ENCODE peak calls at places on chromosomes 4 and X, in four cellular contexts. M is H1, C is K562, U is WTC11. J is an unnamed sample.

GRCh38 chr4:56976283-56976877 is 1.0 kb downstream of the NOA1 start:
- DNase-seq in M (no peak), C (peak), U (no peak), J (no peak)

GRCh38 chr4:6324999-6325790 is 55.5 kb downstream of the WFS1 start:
- DNase-seq in M (no peak), C (no peak), U (no peak), J (no peak)

GRCh38 chr4:17276821-17277220 is 235.1 kb downstream of the QDPR start:
- DNase-seq in M (no peak), C (no peak), U (no peak), J (no peak)

GRCh38 chr4:92968556-92968955 is 664.8 kb downstream of the GRID2 start:
- DNase-seq in M (no peak), C (no peak), U (no peak), J (no peak)

GRCh38 chr4:131603705-131604104 is 1545.4 kb upstream of the PCDH10 start:
- DNase-seq in M (no peak), C (no peak), U (no peak), J (no peak)

GRCh38 chr4:67869580-67870190 is 14.1 kb downstream of the TMPRSS11D start:
- DNase-seq in M (no peak), C (no peak), U (no peak), J (no peak)

GRCh38 chr4:142222127-142222526 is 585.7 kb downstream of the IL15 start:
- DNase-seq in M (no peak), C (no peak), U (no peak), J (no peak)

GRCh38 chrX:118493653-118494297 is 1.8 kb upstream of the DOCK11 start:
- DNase-seq in M (no peak), C (peak), U (no peak), J (no peak)

GRCh38 chrX:21985332-21985777 is 44.8 kb downstream of the SMS start:
- DNase-seq in M (peak), C (peak), U (peak), J (peak)

GRCh38 chrX:102658551-102658950 is 7.3 kb downstream of the GPRASP1 start:
- DNase-seq in M (no peak), C (no peak), U (no peak), J (no peak)

GRCh38 chrX:63922221-63922620 is 137.2 kb upstream of the ARHGEF9 start:
- DNase-seq in M (no peak), C (no peak), U (no peak), J (no peak)

GRCh38 chrX:85573801-85574200 is 194.3 kb upstream of the POF1B start:
- DNase-seq in M (no peak), C (no peak), U (no peak), J (no peak)

GRCh38 chrX:51892921-51893745 is at the start of gene MAGED1:
- DNase-seq in M (peak), C (no peak), U (peak), J (peak)

GRCh38 chr4:127586922-127587571 is 45.7 kb upstream of the INTU start:
- DNase-seq in M (no peak), C (peak), U (peak), J (peak)

GRCh38 chr4:114488301-114488982 is 110.2 kb upstream of the UGT8 start:
- DNase-seq in M (no peak), C (no peak), U (no peak), J (no peak)

GRCh38 chr4:76373919-76374552 is 46.9 kb downstream of the CCDC158 start:
- DNase-seq in M (no peak), C (no peak), U (no peak), J (no peak)

GRCh38 chr4:168264903-168265302 is 53.6 kb downstream of the DDX60 start:
- DNase-seq in M (no peak), C (no peak), U (no peak), J (no peak)
- TF ChIP-seq TEAD4 in M (no peak), C (no peak), U (no peak), J (no peak)

GRCh38 chr4:101118641-101119040 is 228.7 kb downstream of the PPP3CA start:
- DNase-seq in M (no peak), C (no peak), U (no peak), J (no peak)

GRCh38 chr4:101115841-101116240 is 231.5 kb downstream of the PPP3CA start:
- DNase-seq in M (no peak), C (no peak), U (no peak), J (no peak)

GRCh38 chr4:101119141-101119540 is 228.2 kb downstream of the PPP3CA start:
- DNase-seq in M (no peak), C (no peak), U (no peak), J (no peak)

DNA sequence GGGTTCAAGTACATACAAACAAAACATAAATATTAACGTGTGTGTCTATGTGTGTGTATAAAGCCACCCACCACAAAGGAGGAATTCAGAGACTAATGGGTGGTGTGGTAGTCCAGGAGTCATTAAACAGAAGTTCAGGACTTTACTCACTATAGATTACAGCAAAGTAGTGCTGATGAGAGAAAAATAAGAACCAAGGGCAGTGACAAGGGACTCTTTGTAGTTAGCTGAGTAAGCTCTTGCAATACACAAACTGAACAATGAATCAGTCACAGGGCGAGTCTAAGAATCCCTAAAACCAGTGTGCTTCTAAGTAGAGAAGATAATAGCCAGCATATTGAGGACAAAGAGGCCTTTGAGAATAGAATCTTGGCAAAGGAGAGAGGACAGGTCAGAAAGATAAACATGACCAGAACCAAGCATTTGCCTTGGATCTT is 232.4 kb downstream of the PPP3CA start:
- DNase-seq in M (no peak), C (no peak), U (no peak), J (no peak)
- TF ChIP-seq TEAD4 in M (no peak), C (no peak), U (no peak), J (no peak)

DNA sequence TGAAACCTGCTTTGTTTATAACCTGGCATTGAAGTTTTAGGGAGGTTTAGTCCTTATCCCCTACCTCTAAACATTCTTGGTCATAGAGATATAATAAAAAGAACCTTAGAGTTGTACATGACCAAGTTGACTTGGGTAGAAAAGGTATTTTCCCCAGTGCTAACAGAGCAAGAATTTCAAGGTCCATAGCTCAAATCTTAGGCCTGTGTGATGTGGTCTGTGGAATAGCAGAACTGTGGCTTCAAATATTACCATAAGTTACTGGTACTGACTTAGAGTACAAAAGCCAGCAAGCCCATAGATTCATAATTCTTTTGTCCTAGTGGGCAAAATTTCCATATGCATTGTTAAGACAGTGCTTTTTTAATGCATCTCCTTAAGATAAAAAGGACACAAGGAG is 91.2 kb downstream of the GPRIN3 start:
- DNase-seq in M (no peak), C (no peak), U (no peak), J (no peak)
- TF ChIP-seq TEAD4 in M (no peak), C (no peak), U (no peak), J (no peak)

DNA sequence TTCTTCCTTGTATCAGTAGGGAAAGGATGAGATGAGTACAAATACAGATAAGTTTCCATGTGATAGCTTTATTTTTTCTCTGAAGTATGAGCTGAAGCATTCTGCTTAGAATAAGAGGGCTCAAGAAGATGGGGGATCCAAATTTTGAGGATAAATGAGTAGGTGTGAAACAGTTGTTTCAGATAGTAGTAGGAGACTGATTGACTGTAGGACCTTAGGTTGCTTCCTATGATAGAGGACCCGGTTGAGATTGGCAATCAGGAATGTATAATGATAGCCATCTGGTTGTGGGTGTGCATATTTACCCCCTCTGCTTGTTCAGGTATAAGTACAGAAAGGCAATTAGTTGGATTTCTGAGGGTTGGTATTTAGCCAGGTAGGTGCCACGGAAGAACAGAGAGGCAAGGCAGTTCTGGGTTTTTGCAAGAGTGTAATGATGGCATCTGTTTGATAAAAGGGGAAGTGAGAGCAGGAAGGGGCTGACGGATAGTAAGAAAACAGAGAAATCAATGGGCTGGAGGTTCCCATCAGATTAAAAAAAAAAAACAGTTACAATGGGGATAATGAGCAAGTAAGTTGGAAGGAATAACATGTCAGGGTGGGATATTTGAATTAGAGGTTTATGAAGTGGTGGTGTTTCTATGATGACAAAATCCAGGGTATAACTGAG is 13.7 kb downstream of the OCRL start:
- DNase-seq in M (no peak), C (no peak), U (no peak), J (no peak)
- TF ChIP-seq TEAD4 in M (no peak), C (no peak), U (no peak), J (no peak)

DNA sequence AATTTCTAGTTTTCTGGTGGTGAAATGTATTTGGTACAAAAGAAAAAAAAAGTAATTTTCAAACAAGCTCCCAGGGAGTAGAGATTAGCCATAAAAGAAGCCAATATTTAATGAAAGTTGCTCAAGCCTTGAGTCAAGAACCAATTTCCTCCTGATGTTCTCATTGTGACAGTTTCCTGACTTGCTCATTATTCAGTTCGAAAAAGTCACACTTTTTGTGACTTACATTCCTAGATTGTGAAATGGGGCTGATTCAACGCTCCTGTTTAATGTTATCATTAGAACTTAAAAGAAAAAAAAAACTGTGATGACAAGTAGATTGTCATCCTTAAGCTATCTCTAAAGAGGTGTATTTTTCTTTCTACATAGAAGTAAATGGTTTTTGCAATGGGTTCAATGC is 122.6 kb upstream of the BMPR1B start:
- DNase-seq in M (no peak), C (no peak), U (no peak), J (no peak)
- TF ChIP-seq TEAD4 in M (no peak), C (no peak), U (no peak), J (no peak)

GRCh38 chr4:145524535-145524934 is 42.9 kb downstream of the SMAD1 start:
- DNase-seq in M (no peak), C (no peak), U (no peak), J (no peak)

GRCh38 chr4:145521282-145521681 is 39.6 kb downstream of the SMAD1 start:
- DNase-seq in M (no peak), C (no peak), U (no peak), J (no peak)

GRCh38 chr4:145520172-145520571 is 38.5 kb downstream of the SMAD1 start:
- DNase-seq in M (no peak), C (no peak), U (no peak), J (no peak)

GRCh38 chr4:145525291-145525740 is 43.7 kb downstream of the SMAD1 start:
- DNase-seq in M (no peak), C (no peak), U (no peak), J (peak)

GRCh38 chr4:145523117-145523516 is 41.5 kb downstream of the SMAD1 start:
- DNase-seq in M (no peak), C (no peak), U (no peak), J (no peak)
- TF ChIP-seq TEAD4 in M (no peak), C (no peak), U (no peak), J (no peak)

DNA sequence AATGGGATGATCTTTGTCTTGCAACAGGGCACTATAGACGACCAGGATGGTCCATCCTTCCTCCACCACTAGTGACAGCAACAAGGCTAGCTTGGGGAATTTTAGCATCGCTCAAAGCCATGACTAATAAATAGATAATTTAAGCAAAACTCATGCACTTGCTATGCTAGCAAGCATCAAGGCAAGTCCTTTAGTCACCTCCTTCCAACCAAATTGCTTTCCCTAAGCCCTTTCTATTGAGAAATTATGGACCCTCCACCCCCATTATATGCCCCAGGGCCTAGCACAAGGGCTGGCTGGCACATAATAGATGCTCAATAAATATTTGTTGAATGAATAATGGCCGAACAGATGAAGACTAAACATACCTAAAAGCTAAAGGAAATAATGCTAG is 28.6 kb downstream of the SLC16A2 start:
- DNase-seq in M (no peak), C (no peak), U (no peak), J (no peak)
- TF ChIP-seq TEAD4 in M (no peak), C (no peak), U (no peak), J (no peak)

GRCh38 chr4:165580379-165580905 is 201.6 kb downstream of the CPE start:
- DNase-seq in M (no peak), C (no peak), U (no peak), J (no peak)
- TF ChIP-seq TEAD4 in M (no peak), C (no peak), U (no peak), J (no peak)

J was measured in SK-N-SH.